ENCODE peak calls at places on chromosomes 5 and 9, in seven cellular contexts. H is HepG2, F is GM12891, K is GM12892, R is H1, G is SK-N-SH, I is K562. X is an unnamed sample.

GRCh38 chr9:127785933-127786772 is at the start of gene CDK9:
- DNase-seq in G (peak), K (peak), R (no peak), H (peak), I (peak), F (peak), X (no peak)

GRCh38 chr5:106843812-106844416 is 826.8 kb downstream of the EFNA5 start:
- DNase-seq in K (no peak), H (no peak), G (no peak), I (no peak), F (no peak), R (no peak), X (no peak)

GRCh38 chr5:123700624-123701023 is 188.6 kb downstream of the CSNK1G3 start:
- DNase-seq in I (no peak), K (no peak), R (no peak), G (no peak), H (no peak), F (no peak), X (no peak)

GRCh38 chr5:64506567-64507321 is 929 bp downstream of the RGS7BP start:
- DNase-seq in G (peak), F (no peak), H (no peak), R (peak), K (peak), I (no peak), X (no peak)

GRCh38 chr5:179054036-179054785 is 6.0 kb upstream of the ZNF354C start:
- DNase-seq in I (no peak), R (no peak), K (no peak), H (no peak), G (no peak), F (no peak), X (no peak)

GRCh38 chr5:23994581-23995370 is 487.4 kb downstream of the PRDM9 start:
- DNase-seq in G (no peak), I (no peak), K (no peak), F (no peak), R (no peak), H (peak), X (no peak)

GRCh38 chr9:16221822-16222547 is 648.5 kb downstream of the BNC2 start:
- DNase-seq in H (no peak), R (no peak), K (no peak), I (no peak), G (no peak), F (no peak), X (no peak)

GRCh38 chr5:35404701-35405100 is 174.4 kb upstream of the PRLR start:
- DNase-seq in F (no peak), K (no peak), H (no peak), R (no peak), G (no peak), I (no peak), X (no peak)

GRCh38 chr9:3331801-3332200 is 194.0 kb downstream of the RFX3 start:
- DNase-seq in G (peak), K (no peak), I (no peak), R (no peak), H (peak), F (no peak), X (no peak)

GRCh38 chr9:24189986-24190385 is 355.7 kb downstream of the IZUMO3 start:
- DNase-seq in R (no peak), F (no peak), G (no peak), K (no peak), I (no peak), H (no peak), X (no peak)

GRCh38 chr9:72597181-72597517 is 75.7 kb downstream of the TMC1 start:
- DNase-seq in K (no peak), F (no peak), G (no peak), H (no peak), R (no peak), I (no peak), X (no peak)

GRCh38 chr5:34578962-34579361 is 77.2 kb upstream of the RAI14 start:
- DNase-seq in I (no peak), F (no peak), G (no peak), R (no peak), K (no peak), H (no peak), X (no peak)

GRCh38 chr9:133135193-133135745 is 14.2 kb upstream of the RALGDS start:
- DNase-seq in H (no peak), F (no peak), G (peak), R (no peak), I (no peak), K (no peak), X (no peak)

GRCh38 chr5:4700082-4700481 is 440.0 kb upstream of the ADAMTS16 start:
- DNase-seq in I (peak), H (peak), G (peak), K (no peak), F (no peak), R (peak), X (no peak)

GRCh38 chr5:138096997-138097828 is 13.4 kb downstream of the WNT8A start:
- DNase-seq in K (no peak), R (no peak), G (no peak), I (no peak), F (no peak), H (peak), X (no peak)

GRCh38 chr5:75037106-75037505 is 15.3 kb downstream of the GCNT4 start:
- DNase-seq in G (no peak), K (no peak), F (no peak), I (no peak), H (peak), R (no peak), X (no peak)

GRCh38 chr9:34384368-34385165 is 7.9 kb upstream of the MYORG start:
- DNase-seq in H (peak), I (no peak), F (no peak), G (no peak), K (no peak), R (no peak), X (no peak)

GRCh38 chr9:89278997-89279739 is 31.8 kb upstream of the CKS2 start:
- DNase-seq in K (no peak), G (peak), I (peak), R (no peak), H (peak), F (no peak), X (no peak)

GRCh38 chr9:13244190-13244589 is 35.3 kb downstream of the MPDZ start:
- DNase-seq in R (no peak), F (no peak), G (no peak), K (no peak), H (no peak), I (no peak), X (no peak)

GRCh38 chr5:113293068-113293571 is 141.7 kb downstream of the TSSK1B start:
- DNase-seq in G (peak), K (no peak), H (no peak), R (no peak), F (no peak), I (no peak), X (no peak)

GRCh38 chr9:120625222-120625621 is 45.3 kb upstream of the CDK5RAP2 start:
- DNase-seq in R (no peak), H (no peak), K (no peak), I (no peak), F (no peak), G (no peak), X (no peak)

GRCh38 chr5:146458894-146459293 is 11.8 kb downstream of the TCERG1 start:
- DNase-seq in H (no peak), R (no peak), I (no peak), F (no peak), K (no peak), G (no peak), X (no peak)

GRCh38 chr9:133894377-133895321 is 97.5 kb downstream of the VAV2 start:
- DNase-seq in R (no peak), K (no peak), F (no peak), I (no peak), G (no peak), H (no peak), X (no peak)

GRCh38 chr5:144465441-144465840 is 294.8 kb downstream of the KCTD16 start:
- DNase-seq in H (no peak), F (no peak), I (no peak), R (no peak), G (no peak), K (no peak), X (no peak)

GRCh38 chr5:95446560-95447221 is 55.5 kb downstream of the FAM81B start:
- DNase-seq in G (no peak), I (no peak), K (no peak), F (no peak), R (no peak), H (no peak), X (no peak)

GRCh38 chr5:73295447-73295846 is 122.5 kb downstream of the TMEM174 start:
- DNase-seq in G (no peak), F (no peak), R (no peak), I (no peak), H (no peak), K (no peak), X (no peak)

GRCh38 chr9:105088088-105088487 is 156.4 kb upstream of the SLC44A1 start:
- DNase-seq in F (no peak), R (no peak), H (no peak), I (no peak), G (no peak), K (no peak), X (no peak)

GRCh38 chr9:105089874-105090273 is 154.6 kb upstream of the SLC44A1 start:
- DNase-seq in G (no peak), K (no peak), I (no peak), R (no peak), H (no peak), F (no peak), X (no peak)

GRCh38 chr9:105091004-105091640 is 153.3 kb upstream of the SLC44A1 start:
- DNase-seq in I (no peak), K (no peak), F (no peak), H (peak), R (no peak), G (no peak), X (no peak)

GRCh38 chr9:105093685-105094084 is 150.8 kb upstream of the SLC44A1 start:
- DNase-seq in R (no peak), I (no peak), F (no peak), G (no peak), K (no peak), H (no peak), X (no peak)

GRCh38 chr9:105088499-105088898 is 156.0 kb upstream of the SLC44A1 start:
- DNase-seq in F (no peak), R (no peak), I (no peak), G (no peak), K (no peak), H (no peak), X (no peak)
- TF ChIP-seq TAF1 in F (no peak), R (no peak), I (no peak), G (no peak), K (no peak), H (no peak), X (no peak)

GRCh38 chr9:91451431-91452270 is 28.0 kb upstream of the NFIL3 start:
- DNase-seq in R (no peak), I (no peak), F (no peak), H (no peak), K (no peak), G (no peak), X (no peak)

DNA sequence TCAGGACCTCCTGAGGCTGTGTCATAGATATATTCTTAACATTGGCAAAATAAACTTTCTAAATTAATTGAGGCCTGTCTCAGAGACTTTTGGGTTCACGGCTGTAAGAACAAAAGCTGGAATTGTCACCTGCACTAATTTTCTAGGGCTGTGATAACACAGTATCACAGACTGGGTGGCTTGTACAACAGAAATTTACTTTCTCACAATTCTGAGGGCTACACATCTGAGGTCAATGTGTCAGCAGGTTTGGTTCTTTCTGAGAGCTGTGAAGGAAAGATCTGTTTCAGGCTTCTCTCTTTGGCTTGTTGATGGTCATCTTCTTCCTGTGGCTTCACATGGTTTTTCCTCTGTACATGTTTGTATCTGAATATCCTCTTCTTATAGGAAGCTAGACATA is 29.2 kb upstream of the NFIL3 start:
- DNase-seq in F (no peak), K (no peak), H (no peak), I (no peak), G (no peak), R (no peak), X (no peak)
- TF ChIP-seq TAF1 in F (no peak), K (no peak), H (no peak), I (no peak), G (no peak), R (no peak), X (no peak)

GRCh38 chr5:58466939-58467338 is 7.1 kb upstream of the PLK2 start:
- DNase-seq in G (no peak), I (no peak), K (no peak), H (no peak), F (no peak), R (no peak), X (no peak)
- TF ChIP-seq TAF1 in G (no peak), I (no peak), K (no peak), H (no peak), F (no peak), R (no peak), X (no peak)

DNA sequence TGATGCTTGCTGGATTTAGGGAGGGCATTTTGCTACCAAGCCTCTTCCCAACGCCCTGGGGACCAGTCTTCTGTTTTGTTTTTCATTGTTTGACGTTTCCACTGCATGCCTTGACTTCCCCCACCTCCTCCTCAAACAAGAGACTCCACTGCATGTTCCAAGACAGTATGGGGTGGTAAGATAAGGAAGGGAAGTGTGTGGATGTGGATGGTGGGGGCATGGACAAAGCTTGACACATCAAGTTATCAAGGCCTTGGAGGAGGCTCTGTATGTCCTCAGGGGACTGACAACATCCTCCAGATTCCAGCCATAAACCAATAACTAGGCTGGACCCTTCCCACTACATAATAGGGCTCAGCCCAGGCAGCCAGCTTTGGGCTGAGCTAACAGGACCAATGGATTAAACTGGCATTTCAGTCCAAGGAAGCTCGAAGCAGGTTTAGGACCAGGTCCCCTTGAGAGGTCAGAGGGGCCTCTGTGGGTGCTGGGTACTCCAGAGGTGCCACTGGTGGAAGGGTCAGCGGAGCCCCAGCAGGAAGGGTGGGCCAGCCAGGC is 23.0 kb downstream of the PCDHGC5 start:
- DNase-seq in H (no peak), G (no peak), F (no peak), K (no peak), I (no peak), R (no peak), X (no peak)
- TF ChIP-seq TAF1 in H (no peak), G (no peak), F (no peak), K (no peak), I (no peak), R (no peak), X (no peak)

GRCh38 chr5:150764530-150764929 is 5.7 kb upstream of the DCTN4 start:
- DNase-seq in I (no peak), F (no peak), K (no peak), H (no peak), G (no peak), R (no peak), X (no peak)

GRCh38 chr5:150765019-150765788 is 6.4 kb upstream of the DCTN4 start:
- DNase-seq in R (no peak), H (no peak), F (no peak), I (no peak), K (no peak), G (no peak), X (no peak)

GRCh38 chr5:150759334-150759583 is 442 bp upstream of the DCTN4 start:
- DNase-seq in I (no peak), G (no peak), F (no peak), K (no peak), R (no peak), H (no peak), X (no peak)

GRCh38 chr5:150763023-150763793 is 4.4 kb upstream of the DCTN4 start:
- DNase-seq in F (no peak), I (peak), G (peak), H (peak), K (no peak), R (no peak), X (no peak)

DNA sequence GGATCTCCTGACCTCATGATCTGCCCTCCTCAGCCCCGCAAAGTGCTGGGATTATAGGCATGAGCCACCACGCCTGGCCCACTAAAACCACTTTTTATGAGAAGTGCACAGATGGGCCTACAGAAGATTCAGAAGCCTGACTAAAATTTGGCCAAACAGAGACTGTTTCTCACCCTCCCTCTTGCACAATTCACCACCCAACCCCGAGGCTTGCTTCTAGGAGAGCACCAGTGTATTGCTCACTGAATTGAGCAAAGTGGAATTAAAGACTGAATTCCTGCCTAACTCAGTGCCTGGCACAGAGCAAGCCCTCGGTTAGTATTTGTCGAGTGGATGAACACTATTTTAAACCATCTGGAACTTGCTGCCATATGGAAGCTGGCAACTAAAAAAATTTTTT is 3.4 kb upstream of the DCTN4 start:
- DNase-seq in H (no peak), G (no peak), I (no peak), K (no peak), R (no peak), F (no peak), X (no peak)
- TF ChIP-seq TAF1 in H (no peak), G (no peak), I (no peak), K (no peak), R (no peak), F (no peak), X (no peak)

DNA sequence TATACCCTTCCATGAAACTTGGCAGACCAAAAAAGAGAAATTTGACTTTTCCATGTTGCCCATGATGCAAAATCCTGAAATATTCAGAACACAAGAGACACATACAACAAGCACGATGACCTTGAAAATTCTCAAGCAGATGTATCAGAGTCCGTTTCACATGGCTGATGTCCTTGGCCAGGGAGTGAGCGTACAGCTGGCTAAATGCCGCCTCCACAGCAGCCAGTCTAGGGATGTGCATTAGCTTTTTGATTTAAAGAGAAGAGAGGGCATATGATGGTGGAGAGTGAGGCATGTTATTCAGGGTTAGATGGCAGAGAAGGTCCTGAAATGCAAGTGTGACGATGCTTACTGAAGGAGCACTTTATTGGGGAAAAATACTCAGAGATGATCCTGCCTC is 148.0 kb upstream of the SEMA6A start:
- DNase-seq in H (no peak), F (no peak), K (no peak), I (no peak), G (no peak), R (no peak), X (no peak)
- TF ChIP-seq TAF1 in H (no peak), F (no peak), K (no peak), I (no peak), G (no peak), R (no peak), X (no peak)

DNA sequence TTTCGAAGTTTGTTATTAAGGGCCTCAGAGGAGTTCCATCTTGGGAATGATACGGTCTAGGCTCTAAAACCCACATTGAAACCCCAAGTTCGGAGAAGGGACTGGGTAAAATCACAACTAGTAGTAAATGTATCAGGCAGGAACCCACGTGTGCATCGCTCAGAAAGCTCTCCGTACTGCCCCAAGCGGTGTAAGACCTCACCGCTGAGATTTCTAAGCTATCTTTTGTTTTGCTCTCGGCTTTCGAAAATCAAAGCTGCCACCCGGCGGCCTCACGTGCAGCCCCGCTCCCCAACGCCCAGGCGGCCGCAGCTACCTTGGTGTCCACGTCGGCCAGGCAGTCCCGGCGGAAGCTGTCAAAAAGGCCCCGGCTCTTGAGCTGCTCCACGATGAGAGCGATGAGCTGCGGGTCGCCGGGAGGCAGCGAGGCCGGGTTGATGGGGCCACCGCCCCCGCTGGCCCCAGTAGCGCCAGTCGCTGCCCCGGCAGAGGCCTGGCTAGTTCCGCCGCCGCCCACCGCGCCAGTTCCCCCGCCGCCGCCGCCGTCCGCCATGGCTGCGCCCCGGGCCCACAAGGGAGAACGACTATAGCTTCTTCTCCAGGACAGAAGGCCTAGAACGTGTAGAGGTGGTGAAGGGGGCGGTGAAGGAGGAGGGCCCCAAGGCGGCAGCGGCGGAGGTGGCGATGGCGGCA is 420 bp downstream of the BOD1 start:
- DNase-seq in F (peak), H (peak), I (peak), G (peak), R (no peak), K (peak), X (peak)
- TF ChIP-seq TAF1 in F (no peak), H (no peak), I (no peak), G (no peak), R (peak), K (peak), X (no peak)

GRCh38 chr5:36575367-36575781 is 31.0 kb upstream of the SLC1A3 start:
- DNase-seq in I (no peak), F (no peak), K (no peak), R (no peak), H (no peak), G (no peak), X (no peak)
- TF ChIP-seq TAF1 in I (no peak), F (no peak), K (no peak), R (no peak), H (no peak), G (no peak), X (no peak)

GRCh38 chr5:89253931-89254330 is 370.9 kb upstream of the MEF2C start:
- DNase-seq in I (no peak), G (no peak), K (no peak), R (no peak), H (no peak), F (no peak), X (no peak)

GRCh38 chr5:89260254-89260653 is 377.3 kb upstream of the MEF2C start:
- DNase-seq in H (no peak), I (no peak), K (no peak), R (no peak), G (no peak), F (no peak), X (no peak)

GRCh38 chr5:89255845-89256463 is 373.0 kb upstream of the MEF2C start:
- DNase-seq in K (no peak), H (no peak), G (no peak), R (peak), F (no peak), I (peak), X (no peak)
- TF ChIP-seq TAF1 in K (no peak), H (no peak), G (no peak), R (no peak), F (no peak), I (no peak), X (no peak)

X was measured in GM12878.